ENCODE peak calls at places on chromosomes 2 and 18, in four cellular contexts. Z is cardiac muscle cell, R is right atrium auricular region, K is neural progenitor cell. V is an unnamed sample.

GRCh38 chr2:218257390-218257981 is 3.3 kb upstream of the GPBAR1 start:
- DNase-seq in Z (no peak), R (no peak), K (peak; percentile 70), V (peak; percentile 50)

GRCh38 chr2:220556658-220557057 is 929.2 kb downstream of the SLC4A3 start:
- DNase-seq in Z (no peak), R (no peak), K (no peak), V (no peak)

GRCh38 chr2:17106418-17106817 is 411.8 kb downstream of the RAD51AP2 start:
- DNase-seq in Z (no peak), R (no peak), K (no peak), V (no peak)

GRCh38 chr2:46297546-46298271 is 502 bp downstream of the EPAS1 start:
- DNase-seq in Z (peak; percentile 28), R (no peak), K (peak; percentile 57), V (peak; percentile 90)

GRCh38 chr18:13500227-13500865 is 226.0 kb downstream of the FAM210A start:
- DNase-seq in Z (peak; percentile 9), R (peak; percentile 78), K (peak; percentile 68), V (no peak)

GRCh38 chr2:206023183-206023582 is 62.8 kb downstream of the INO80D start:
- DNase-seq in Z (no peak), R (no peak), K (no peak), V (no peak)

GRCh38 chr2:6944546-6944945 is 27.3 kb downstream of the RNF144A start:
- DNase-seq in Z (no peak), R (peak; percentile 61), K (no peak), V (peak; percentile 16)

GRCh38 chr2:191108331-191108730 is 42.5 kb downstream of the STAT4 start:
- DNase-seq in Z (no peak), R (no peak), K (no peak), V (no peak)

GRCh38 chr18:56124186-56124585 is 514.2 kb downstream of the TXNL1 start:
- DNase-seq in Z (no peak), R (no peak), K (no peak), V (no peak)

GRCh38 chr2:240835528-240835927 is 15.5 kb upstream of the KIF1A start:
- DNase-seq in Z (no peak), R (no peak), K (no peak), V (no peak)

GRCh38 chr2:4745596-4745995 is 946.6 kb upstream of the SOX11 start:
- DNase-seq in Z (peak; percentile 11), R (no peak), K (no peak), V (no peak)

GRCh38 chr2:173086518-173087213 is 11.0 kb downstream of the MAP3K20 start:
- DNase-seq in Z (no peak), R (no peak), K (no peak), V (no peak)

GRCh38 chr18:56489901-56490300 is 148.5 kb downstream of the TXNL1 start:
- DNase-seq in Z (no peak), R (no peak), K (no peak), V (no peak)

GRCh38 chr2:9678554-9678953 is 47.8 kb upstream of the YWHAQ start:
- DNase-seq in Z (no peak), R (no peak), K (no peak), V (no peak)

GRCh38 chr2:211899871-211900482 is 638.6 kb downstream of the ERBB4 start:
- DNase-seq in Z (peak; percentile 45), R (no peak), K (no peak), V (no peak)

GRCh38 chr18:47397671-47398319 is 146.3 kb upstream of the SKOR2 start:
- DNase-seq in Z (no peak), R (no peak), K (peak; percentile 52), V (no peak)

GRCh38 chr2:130821867-130822266 is 14.8 kb upstream of the ARHGEF4 start:
- DNase-seq in Z (no peak), R (no peak), K (no peak), V (no peak)

GRCh38 chr18:26386002-26386401 is 159.8 kb downstream of the TAF4B start:
- DNase-seq in Z (peak; percentile 8), R (no peak), K (no peak), V (no peak)

GRCh38 chr18:8705280-8705940 is at the start of gene MTCL1:
- DNase-seq in Z (peak; percentile 69), R (no peak), K (peak; percentile 77), V (peak; percentile 35)

GRCh38 chr18:23058746-23059440 is 76.4 kb upstream of the CABLES1 start:
- DNase-seq in Z (no peak), R (no peak), K (peak; percentile 25), V (no peak)

DNA sequence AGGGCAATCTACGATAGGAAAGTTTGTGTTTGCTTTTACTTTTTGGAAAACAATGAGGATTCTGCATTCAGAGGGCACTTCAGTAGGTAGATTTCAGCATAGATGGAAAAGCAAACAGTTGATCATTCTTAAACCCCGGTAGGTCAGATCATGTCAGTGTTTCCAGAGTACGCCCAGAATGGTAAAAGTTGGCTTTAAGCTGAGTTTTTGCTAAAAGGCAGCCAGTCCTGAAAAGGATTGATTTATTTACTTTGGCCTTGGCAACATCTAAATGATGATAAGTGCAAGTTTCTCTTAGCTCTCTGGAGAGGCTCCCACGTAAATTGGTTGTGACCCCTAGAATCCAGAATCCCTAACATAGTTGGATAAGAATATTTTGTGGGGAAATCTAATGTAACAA is 168.0 kb downstream of the DIS3L2 start:
- DNase-seq in Z (no peak), R (no peak), K (no peak), V (no peak)
- H3K4me3 ChIP-seq in Z (no peak overlapping the region), R (no peak overlapping the region), K (no peak overlapping the region), V (no peak overlapping the region)

GRCh38 chr2:65550246-65550645 is 117.8 kb upstream of the SPRED2 start:
- DNase-seq in Z (no peak), R (no peak), K (peak; percentile 15), V (no peak)

GRCh38 chr2:65554765-65555561 is 122.6 kb upstream of the SPRED2 start:
- DNase-seq in Z (no peak), R (no peak), K (no peak), V (no peak)

GRCh38 chr2:65549262-65550036 is 117.0 kb upstream of the SPRED2 start:
- DNase-seq in Z (no peak), R (no peak), K (no peak), V (no peak)

GRCh38 chr2:65551528-65551927 is 119.1 kb upstream of the SPRED2 start:
- DNase-seq in Z (no peak), R (no peak), K (no peak), V (no peak)

GRCh38 chr2:65553504-65554074 is 121.2 kb upstream of the SPRED2 start:
- DNase-seq in Z (no peak), R (no peak), K (no peak), V (no peak)
- H3K4me1 ChIP-seq in Z (no peaks in the 10 kb centered on the region), R (peaks cover 5% of the 10 kb centered on the region), K (peaks cover 17% of the 10 kb centered on the region), V (no peaks in the 10 kb centered on the region)

GRCh38 chr2:111117666-111118454 is 2.9 kb upstream of the BCL2L11 start:
- DNase-seq in Z (peak; percentile 38), R (peak; percentile 62), K (peak; percentile 63), V (no peak)

GRCh38 chr2:111116843-111117665 is 3.7 kb upstream of the BCL2L11 start:
- DNase-seq in Z (peak; percentile 80), R (peak; percentile 73), K (peak; percentile 87), V (peak; percentile 78)

GRCh38 chr2:111119004-111119846 is 1.5 kb upstream of the BCL2L11 start:
- DNase-seq in Z (peak; percentile 16), R (peak; percentile 61), K (peak; percentile 44), V (no peak)

GRCh38 chr2:111119847-111120252 is 864 bp upstream of the BCL2L11 start:
- DNase-seq in Z (peak; percentile 20), R (no peak), K (peak; percentile 61), V (no peak)

GRCh38 chr2:111118455-111119003 is 2.2 kb upstream of the BCL2L11 start:
- DNase-seq in Z (no peak), R (peak; percentile 61), K (peak; percentile 63), V (no peak)
- H3K4me3 ChIP-seq in Z (peak overlapping the region; percentile 56), R (peak overlapping the region; percentile 14), K (peak overlapping the region; percentile 95), V (no peak overlapping the region)

DNA sequence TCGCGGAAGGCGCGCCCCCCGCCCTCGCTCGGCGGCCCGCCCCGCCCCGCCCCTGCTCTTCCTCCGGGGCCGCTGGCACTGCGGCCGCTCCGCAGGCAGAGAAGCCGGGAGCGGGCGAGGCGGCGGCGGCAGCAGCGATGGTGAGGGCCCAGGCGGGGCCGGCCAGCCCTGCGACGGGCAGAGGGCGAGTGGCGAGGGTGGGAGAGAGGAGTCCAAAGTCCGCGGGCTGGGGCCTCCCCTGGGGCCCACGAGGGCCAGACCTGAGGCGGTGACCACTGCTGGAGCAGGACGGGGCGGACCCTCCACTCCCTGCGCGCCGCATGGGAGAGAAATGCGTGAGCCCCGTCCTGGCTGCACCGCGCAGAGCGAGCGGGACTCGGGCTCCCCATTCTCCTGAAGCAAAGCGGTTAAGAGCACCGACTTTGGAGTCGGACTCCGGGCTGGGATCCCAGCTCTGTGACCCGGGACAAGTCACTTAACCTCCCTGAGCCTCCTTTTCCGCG is at the start of gene VAMP5:
- DNase-seq in Z (no peak), R (no peak), K (peak; percentile 49), V (no peak)
- H3K4me1 ChIP-seq in Z (peaks cover 25% of the 10 kb centered on the region), R (peaks cover 63% of the 10 kb centered on the region), K (peaks cover 4% of the 10 kb centered on the region), V (peaks cover 10% of the 10 kb centered on the region)

V was measured in lung.